ENCODE peak calls at places on chromosomes 6 and 20, in ten cellular contexts. F is AG04450; E is GM23338; Z is suprapubic skin; M is CD4-positive, alpha-beta T cell; K is cardiac muscle cell; Y is adrenal gland; X is neural progenitor cell; O is uterus; P is CD8-positive, alpha-beta T cell. D is an unnamed sample. For H3K27me3, the result is how much of the 10 kb centered on the place peaks cover.

GRCh38 chr6:128914051-128914450 is 31.1 kb downstream of the LAMA2 start:
- DNase-seq in O (no peak), E (no peak), Z (no peak), Y (no peak), M (no peak), F (no peak), P (no peak), K (no peak), X (no peak), D (no peak)

GRCh38 chr6:130602151-130602770 is 224.9 kb upstream of the SMLR1 start:
- DNase-seq in F (peak), Y (no peak), P (no peak), X (no peak), Z (no peak), M (no peak), E (no peak), K (no peak), O (peak), D (no peak)

GRCh38 chr6:129329677-129330076 is 380.3 kb downstream of the ARHGAP18 start:
- DNase-seq in K (no peak), Y (no peak), F (no peak), Z (no peak), O (no peak), X (no peak), E (no peak), M (no peak), P (no peak), D (no peak)

GRCh38 chr6:21678990-21679389 is 85.4 kb downstream of the SOX4 start:
- DNase-seq in P (no peak), Y (no peak), E (no peak), K (no peak), X (no peak), F (peak), O (no peak), M (no peak), Z (no peak), D (no peak)

GRCh38 chr6:157258878-157259277 is 64.4 kb downstream of the TMEM242 start:
- DNase-seq in F (no peak), X (no peak), P (no peak), Y (no peak), K (no peak), Z (no peak), M (no peak), E (no peak), O (no peak), D (no peak)

GRCh38 chr6:151181701-151182367 is 57.9 kb upstream of the AKAP12 start:
- DNase-seq in M (no peak), Z (no peak), X (no peak), F (no peak), K (peak), E (no peak), P (no peak), Y (no peak), O (no peak), D (no peak)

GRCh38 chr6:1686117-1687098 is 76.7 kb downstream of the FOXC1 start:
- DNase-seq in X (no peak), Y (no peak), F (peak), O (no peak), E (peak), M (no peak), K (peak), Z (no peak), P (no peak), D (no peak)

GRCh38 chr6:52522151-52522626 is 54.7 kb downstream of the TRAM2 start:
- DNase-seq in M (no peak), Y (no peak), X (no peak), F (no peak), P (no peak), K (no peak), O (peak), Z (no peak), E (no peak), D (no peak)

GRCh38 chr6:151196571-151196970 is 43.2 kb upstream of the AKAP12 start:
- DNase-seq in Y (peak), Z (no peak), O (peak), M (no peak), X (no peak), P (no peak), F (peak), K (no peak), E (no peak), D (no peak)

GRCh38 chr6:54291146-54291545 is 17.1 kb upstream of the TINAG start:
- DNase-seq in O (no peak), Z (no peak), F (no peak), M (no peak), E (no peak), P (no peak), X (no peak), Y (no peak), K (no peak), D (no peak)

GRCh38 chr20:44706371-44707258 is 8.6 kb upstream of the CCN5 start:
- DNase-seq in O (peak), E (no peak), F (no peak), K (no peak), Y (no peak), P (no peak), X (no peak), M (no peak), Z (no peak), D (no peak)

GRCh38 chr20:9442858-9443257 is 71.5 kb upstream of the LAMP5 start:
- DNase-seq in X (no peak), M (no peak), K (no peak), E (no peak), P (no peak), O (no peak), F (no peak), Z (no peak), Y (peak), D (no peak)

GRCh38 chr20:50750145-50750671 is 18.8 kb downstream of the PARD6B start:
- DNase-seq in Y (no peak), Z (no peak), E (no peak), P (no peak), M (no peak), O (no peak), X (no peak), K (no peak), F (no peak), D (no peak)

GRCh38 chr6:94835264-94835663 is 742.1 kb upstream of the MANEA start:
- DNase-seq in E (no peak), Z (no peak), M (no peak), Y (no peak), K (no peak), F (no peak), O (no peak), P (no peak), X (no peak), D (no peak)

GRCh38 chr6:75419408-75419807 is 74.2 kb downstream of the FILIP1 start:
- DNase-seq in M (no peak), F (no peak), X (no peak), E (no peak), Z (no peak), K (no peak), P (no peak), O (no peak), Y (no peak), D (no peak)

GRCh38 chr6:122033564-122034181 is 365.8 kb upstream of the HSF2 start:
- DNase-seq in M (no peak), P (no peak), X (peak), F (peak), K (peak), Z (no peak), Y (no peak), O (no peak), E (peak), D (peak)

GRCh38 chr6:154367839-154368695 is 11.5 kb upstream of the IPCEF1 start:
- DNase-seq in K (no peak), Y (no peak), E (no peak), X (no peak), P (no peak), M (no peak), O (no peak), F (no peak), Z (no peak), D (no peak)

GRCh38 chr6:80203283-80203682 is 96.8 kb downstream of the BCKDHB start:
- DNase-seq in M (no peak), P (no peak), O (no peak), X (no peak), E (no peak), K (no peak), Z (no peak), F (no peak), Y (no peak), D (no peak)

GRCh38 chr6:87210979-87211378 is 55.6 kb downstream of the ZNF292 start:
- DNase-seq in X (no peak), M (no peak), F (no peak), O (no peak), K (no peak), E (no peak), Y (no peak), Z (no peak), P (no peak), D (no peak)

GRCh38 chr6:131782764-131783163 is 25.1 kb upstream of the ENPP1 start:
- DNase-seq in Z (no peak), Y (no peak), M (no peak), P (no peak), O (no peak), F (no peak), X (no peak), E (peak), K (no peak), D (no peak)

GRCh38 chr20:4809707-4810106 is 88.0 kb downstream of the PRND start:
- DNase-seq in Y (no peak), O (no peak), P (no peak), M (no peak), Z (peak), X (no peak), F (no peak), K (no peak), E (no peak), D (no peak)

GRCh38 chr20:2800590-2801458 is at the start of gene CPXM1:
- DNase-seq in E (peak), M (no peak), Z (no peak), O (no peak), P (no peak), X (peak), K (peak), Y (no peak), F (no peak), D (peak)

GRCh38 chr20:51541189-51542032 is 1.1 kb downstream of the NFATC2 start:
- DNase-seq in Y (peak), Z (peak), M (peak), O (peak), K (peak), F (no peak), E (peak), P (peak), X (peak), D (no peak)

GRCh38 chr20:54122189-54122588 is 51.6 kb downstream of the CYP24A1 start:
- DNase-seq in F (no peak), Z (no peak), K (no peak), X (no peak), O (no peak), E (no peak), M (no peak), Y (no peak), P (no peak), D (no peak)

GRCh38 chr20:54115172-54115854 is 44.9 kb upstream of the BCAS1 start:
- DNase-seq in Z (no peak), O (peak), P (no peak), M (no peak), F (no peak), Y (no peak), E (no peak), K (no peak), X (no peak), D (no peak)

GRCh38 chr20:54119744-54120143 is 49.4 kb upstream of the BCAS1 start:
- DNase-seq in E (no peak), O (no peak), X (no peak), K (no peak), M (no peak), Y (no peak), Z (no peak), F (no peak), P (no peak), D (no peak)

GRCh38 chr20:54116550-54117235 is 46.3 kb upstream of the BCAS1 start:
- DNase-seq in P (no peak), Y (no peak), E (no peak), Z (no peak), F (no peak), M (no peak), O (no peak), X (no peak), K (no peak), D (no peak)

GRCh38 chr20:54118220-54119001 is 48.0 kb upstream of the BCAS1 start:
- DNase-seq in X (no peak), F (no peak), K (no peak), E (no peak), P (no peak), O (no peak), Z (no peak), M (no peak), Y (no peak), D (no peak)
- H3K27me3 ChIP-seq in X (under half), F (under half), K (under half), E (under half), P (under half), O (under half), Z (under half), M (under half), Y (under half), D (under half)

GRCh38 chr20:47349365-47350180 is 6.9 kb downstream of the ZMYND8 start:
- DNase-seq in Y (no peak), K (no peak), F (no peak), X (peak), P (no peak), M (no peak), E (peak), O (no peak), Z (no peak), D (no peak)
- TF ChIP-seq CTCF in Y (no peak), K (no peak), F (no peak), X (no peak), P (no peak), M (no peak), E (no peak), O (no peak), Z (no peak), D (no peak)

GRCh38 chr20:63007722-63008488 is 1.1 kb upstream of the BHLHE23 start:
- DNase-seq in K (no peak), P (no peak), M (no peak), X (peak), Y (no peak), F (no peak), Z (no peak), E (peak), O (no peak), D (no peak)
- H3K27me3 ChIP-seq in K (half or more), P (under half), M (half or more), X (half or more), Y (half or more), F (half or more), Z (half or more), E (half or more), O (half or more), D (half or more)

DNA sequence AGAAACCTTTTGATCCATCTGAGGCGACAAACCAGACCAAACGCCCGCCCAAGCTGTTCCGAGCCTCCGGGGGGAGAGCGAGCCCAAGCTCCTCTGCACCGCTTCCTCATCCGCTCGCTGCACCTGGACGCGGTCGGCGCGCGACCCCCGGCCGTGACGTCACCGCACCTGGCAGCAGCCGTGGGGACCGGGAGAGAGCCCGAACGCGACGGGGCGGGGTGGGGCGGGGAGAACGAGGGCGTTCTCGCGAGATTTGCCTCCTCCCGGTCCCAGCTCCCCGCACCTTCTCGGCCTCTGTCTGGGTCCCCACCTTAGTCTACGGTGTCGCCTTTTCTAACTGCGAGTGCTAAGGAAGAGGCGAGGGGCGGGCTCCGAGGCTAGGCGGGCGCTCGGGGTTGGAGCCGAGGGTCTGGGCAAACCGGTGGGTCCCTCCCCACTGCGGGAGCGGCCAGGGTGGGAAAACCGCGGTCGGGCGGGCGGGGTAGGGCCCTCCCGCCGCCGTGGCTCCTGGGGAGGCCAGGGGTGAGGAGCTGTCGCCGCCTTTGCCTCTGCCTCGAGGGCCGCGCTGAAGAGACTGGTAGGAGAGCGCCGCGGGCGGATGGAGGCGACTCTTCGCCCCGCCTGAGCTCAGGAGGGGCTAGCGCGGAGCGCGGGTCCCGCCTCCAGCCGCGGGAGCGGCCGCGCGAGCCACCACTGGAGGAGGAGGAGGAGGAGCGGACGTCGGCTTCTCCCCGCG is at the start of gene CD2AP:
- DNase-seq in Y (peak), K (peak), X (peak), O (peak), P (peak), F (peak), Z (peak), E (peak), M (peak), D (peak)
- TF ChIP-seq CTCF in Y (no peak), K (no peak), X (peak), O (peak), P (no peak), F (no peak), Z (no peak), E (no peak), M (no peak), D (no peak)

DNA sequence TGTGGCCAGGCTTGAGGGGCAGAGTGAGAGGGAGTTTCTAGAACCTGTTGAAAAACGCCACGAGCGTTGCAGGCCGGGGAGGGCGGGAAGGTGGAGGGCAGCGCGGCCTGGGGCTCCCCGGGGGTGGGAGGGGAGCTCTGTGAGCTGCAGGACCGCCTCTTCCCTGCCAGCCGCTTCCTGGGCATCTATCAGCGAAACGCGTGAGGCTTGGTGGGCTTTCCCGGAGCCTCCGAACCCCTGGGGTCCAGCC is 633 bp upstream of the BHLHE23 start:
- DNase-seq in X (peak), F (no peak), O (no peak), Z (no peak), P (no peak), M (no peak), K (no peak), E (no peak), Y (no peak), D (no peak)
- H3K27me3 ChIP-seq in X (half or more), F (half or more), O (half or more), Z (half or more), P (under half), M (half or more), K (half or more), E (half or more), Y (half or more), D (half or more)

GRCh38 chr20:13430346-13431002 is 208.3 kb downstream of the TASP1 start:
- DNase-seq in O (no peak), M (no peak), X (no peak), E (no peak), P (no peak), Z (no peak), Y (no peak), F (no peak), K (no peak), D (no peak)

GRCh38 chr20:13426870-13427269 is 205.8 kb downstream of the ISM1 start:
- DNase-seq in F (no peak), Y (no peak), E (no peak), P (no peak), O (no peak), X (no peak), K (no peak), M (no peak), Z (no peak), D (no peak)

GRCh38 chr20:13425401-13425800 is 204.3 kb downstream of the ISM1 start:
- DNase-seq in P (no peak), M (no peak), O (no peak), K (no peak), X (no peak), Z (no peak), Y (no peak), E (no peak), F (no peak), D (no peak)

GRCh38 chr20:13432126-13432525 is 206.6 kb downstream of the TASP1 start:
- DNase-seq in E (no peak), M (no peak), Y (no peak), O (no peak), K (peak), X (no peak), F (no peak), Z (no peak), P (no peak), D (no peak)

GRCh38 chr20:13428684-13429083 is 207.6 kb downstream of the ISM1 start:
- DNase-seq in E (no peak), Z (no peak), F (no peak), K (no peak), O (no peak), P (no peak), Y (no peak), X (no peak), M (no peak), D (no peak)
- TF ChIP-seq CTCF in E (no peak), Z (no peak), F (no peak), K (no peak), O (no peak), P (no peak), Y (no peak), X (no peak), M (no peak), D (no peak)

GRCh38 chr20:32018269-32019155 is 8.3 kb downstream of the CCM2L start:
- DNase-seq in K (peak), X (peak), O (peak), F (no peak), Y (peak), E (peak), P (peak), M (peak), Z (peak), D (peak)
- H3K27me3 ChIP-seq in K (under half), X (half or more), O (under half), F (half or more), Y (under half), E (under half), P (under half), M (half or more), Z (half or more), D (under half)

DNA sequence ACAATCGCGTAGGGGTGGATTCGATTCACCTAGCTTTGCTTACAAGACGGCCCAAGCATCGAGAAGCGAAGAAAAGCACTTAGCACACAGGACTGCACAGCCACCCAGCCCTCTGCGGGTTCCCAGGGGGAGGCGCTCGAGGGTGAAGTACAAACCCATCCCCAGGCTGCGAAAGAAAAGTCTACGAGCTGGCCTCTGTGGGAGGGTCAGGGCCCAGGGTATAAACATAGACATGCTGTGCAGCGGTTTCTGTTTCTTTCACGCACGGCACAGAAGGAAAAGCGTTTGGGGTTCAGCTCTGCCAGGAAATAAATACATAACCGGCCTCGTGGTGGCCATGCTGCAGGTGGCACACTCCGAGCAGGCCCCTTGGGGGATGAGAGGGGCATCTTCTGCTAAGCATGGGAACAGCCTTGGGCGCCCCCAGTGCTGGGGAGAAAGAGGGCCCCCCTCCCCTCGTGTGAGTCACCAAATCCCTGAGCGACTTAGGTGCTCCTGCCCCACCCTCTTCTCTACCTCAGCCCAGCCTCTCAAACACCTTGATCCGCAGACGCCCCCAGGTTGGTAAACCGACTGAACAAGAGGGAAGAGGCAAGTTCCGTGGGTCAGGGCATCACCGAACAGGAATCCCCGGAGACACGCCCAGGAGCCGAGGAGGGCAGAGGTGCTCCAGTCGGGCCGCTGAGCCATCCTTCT is 91.6 kb upstream of the RIPOR2 start:
- DNase-seq in P (peak), Z (no peak), F (no peak), O (no peak), X (no peak), M (peak), K (no peak), Y (no peak), E (peak), D (peak)
- TF ChIP-seq CTCF in P (peak), Z (no peak), F (no peak), O (no peak), X (no peak), M (peak), K (no peak), Y (no peak), E (peak), D (peak)